ENCODE peak calls at places on chromosomes 16 and 17, in ten cellular contexts. O, W, M, R, X, U, V, D, K and L are unnamed samples.

GRCh38 chr17:52395308-52395707 is 236.8 kb upstream of the CA10 start:
- DNase-seq in O (no peak), W (no peak), M (no peak), R (no peak), X (no peak), U (no peak), V (no peak), D (no peak), K (no peak), L (no peak)

GRCh38 chr17:58556833-58557250 is 42.4 kb upstream of the MTMR4 start:
- DNase-seq in O (no peak), W (no peak), M (no peak), R (no peak), X (no peak), U (no peak), V (no peak), D (no peak), K (no peak), L (no peak)

GRCh38 chr17:40871316-40871715 is 4.3 kb upstream of the KRT12 start:
- DNase-seq in O (no peak), W (no peak), M (no peak), R (no peak), X (no peak), U (no peak), V (no peak), D (no peak), K (no peak), L (no peak)

GRCh38 chr17:74063439-74063838 is 140.0 kb upstream of the RPL38 start:
- DNase-seq in O (no peak), W (no peak), M (no peak), R (no peak), X (no peak), U (no peak), V (no peak), D (no peak), K (no peak), L (no peak)

GRCh38 chr17:82238562-82239201 is 9.8 kb downstream of the SLC16A3 start:
- DNase-seq in O (peak), W (peak), M (peak), R (peak), X (peak), U (no peak), V (peak), D (peak), K (no peak), L (peak)

GRCh38 chr17:16521070-16521727 is 29.2 kb upstream of the LRRC75A start:
- DNase-seq in O (peak), W (peak), M (peak), R (peak), X (peak), U (peak), V (peak), D (peak), K (peak), L (peak)

GRCh38 chr17:55726440-55726839 is 3.8 kb upstream of the TMEM100 start:
- DNase-seq in O (peak), W (no peak), M (peak), R (peak), X (no peak), U (no peak), V (peak), D (no peak), K (no peak), L (no peak)

GRCh38 chr16:89909777-89910716 is 8.6 kb upstream of the MC1R start:
- DNase-seq in O (peak), W (peak), M (peak), R (peak), X (peak), U (peak), V (peak), D (peak), K (peak), L (no peak)

GRCh38 chr16:50208460-50208931 is 55.4 kb downstream of the TENT4B start:
- DNase-seq in O (no peak), W (no peak), M (no peak), R (no peak), X (no peak), U (no peak), V (no peak), D (no peak), K (no peak), L (no peak)

GRCh38 chr17:65071861-65072260 is 15.3 kb upstream of the GNA13 start:
- DNase-seq in O (no peak), W (no peak), M (no peak), R (peak), X (no peak), U (no peak), V (no peak), D (no peak), K (no peak), L (no peak)

GRCh38 chr16:19716183-19716582 is 1.8 kb downstream of the KNOP1 start:
- DNase-seq in O (no peak), W (no peak), M (no peak), R (no peak), X (no peak), U (no peak), V (no peak), D (no peak), K (no peak), L (no peak)

GRCh38 chr17:59830007-59830630 is 62.6 kb downstream of the TUBD1 start:
- DNase-seq in O (no peak), W (peak), M (no peak), R (peak), X (no peak), U (no peak), V (no peak), D (no peak), K (no peak), L (no peak)

GRCh38 chr17:76635659-76636360 is 7.7 kb downstream of the ST6GALNAC1 start:
- DNase-seq in O (no peak), W (no peak), M (peak), R (no peak), X (no peak), U (no peak), V (no peak), D (no peak), K (no peak), L (no peak)

GRCh38 chr17:65297384-65297783 is 160.2 kb downstream of the RGS9 start:
- DNase-seq in O (no peak), W (no peak), M (no peak), R (no peak), X (no peak), U (no peak), V (no peak), D (no peak), K (no peak), L (no peak)

GRCh38 chr17:10081571-10082169 is 116.7 kb downstream of the GAS7 start:
- DNase-seq in O (no peak), W (no peak), M (peak), R (no peak), X (peak), U (no peak), V (no peak), D (no peak), K (no peak), L (no peak)

GRCh38 chr16:58088116-58088515 is 41.1 kb downstream of the CFAP20 start:
- DNase-seq in O (no peak), W (no peak), M (no peak), R (no peak), X (no peak), U (no peak), V (no peak), D (no peak), K (no peak), L (no peak)